ENCODE peak calls at places on chromosome 18, in six cellular contexts. D is spleen, B is Peyer's patch, T is K562, E is gastrocnemius medialis, X is HepG2. L is an unnamed sample.

GRCh38 chr18:23609390-23610008 is 23.2 kb upstream of the NPC1 start:
- DNase-seq in D (no peak), B (peak), T (no peak), E (no peak), X (no peak), L (no peak)

GRCh38 chr18:56258178-56258577 is 380.2 kb downstream of the TXNL1 start:
- DNase-seq in D (no peak), B (no peak), T (no peak), E (no peak), X (no peak), L (no peak)

GRCh38 chr18:9333441-9334350 is 877 bp upstream of the TWSG1 start:
- DNase-seq in D (peak), B (peak), T (no peak), E (peak), X (no peak), L (peak)

GRCh38 chr18:69845588-69846506 is 101.8 kb downstream of the CD226 start:
- DNase-seq in D (no peak), B (no peak), T (peak), E (no peak), X (no peak), L (peak)

GRCh38 chr18:23363865-23364570 is 89.1 kb upstream of the RIOK3 start:
- DNase-seq in D (no peak), B (no peak), T (no peak), E (no peak), X (no peak), L (no peak)

GRCh38 chr18:55856191-55856590 is 268.2 kb upstream of the TCF4 start:
- DNase-seq in D (no peak), B (no peak), T (no peak), E (no peak), X (no peak), L (no peak)

GRCh38 chr18:37845498-37845897 is 279.9 kb upstream of the CELF4 start:
- DNase-seq in D (no peak), B (no peak), T (no peak), E (no peak), X (no peak), L (no peak)

GRCh38 chr18:25982961-25983360 is 107.5 kb downstream of the SS18 start:
- DNase-seq in D (no peak), B (no peak), T (no peak), E (no peak), X (no peak), L (no peak)

GRCh38 chr18:23824704-23825103 is 135.5 kb downstream of the LAMA3 start:
- DNase-seq in D (no peak), B (no peak), T (no peak), E (no peak), X (no peak), L (no peak)

GRCh38 chr18:71374294-71374693 is 1085.4 kb downstream of the SOCS6 start:
- DNase-seq in D (no peak), B (no peak), T (no peak), E (no peak), X (no peak), L (no peak)

DNA sequence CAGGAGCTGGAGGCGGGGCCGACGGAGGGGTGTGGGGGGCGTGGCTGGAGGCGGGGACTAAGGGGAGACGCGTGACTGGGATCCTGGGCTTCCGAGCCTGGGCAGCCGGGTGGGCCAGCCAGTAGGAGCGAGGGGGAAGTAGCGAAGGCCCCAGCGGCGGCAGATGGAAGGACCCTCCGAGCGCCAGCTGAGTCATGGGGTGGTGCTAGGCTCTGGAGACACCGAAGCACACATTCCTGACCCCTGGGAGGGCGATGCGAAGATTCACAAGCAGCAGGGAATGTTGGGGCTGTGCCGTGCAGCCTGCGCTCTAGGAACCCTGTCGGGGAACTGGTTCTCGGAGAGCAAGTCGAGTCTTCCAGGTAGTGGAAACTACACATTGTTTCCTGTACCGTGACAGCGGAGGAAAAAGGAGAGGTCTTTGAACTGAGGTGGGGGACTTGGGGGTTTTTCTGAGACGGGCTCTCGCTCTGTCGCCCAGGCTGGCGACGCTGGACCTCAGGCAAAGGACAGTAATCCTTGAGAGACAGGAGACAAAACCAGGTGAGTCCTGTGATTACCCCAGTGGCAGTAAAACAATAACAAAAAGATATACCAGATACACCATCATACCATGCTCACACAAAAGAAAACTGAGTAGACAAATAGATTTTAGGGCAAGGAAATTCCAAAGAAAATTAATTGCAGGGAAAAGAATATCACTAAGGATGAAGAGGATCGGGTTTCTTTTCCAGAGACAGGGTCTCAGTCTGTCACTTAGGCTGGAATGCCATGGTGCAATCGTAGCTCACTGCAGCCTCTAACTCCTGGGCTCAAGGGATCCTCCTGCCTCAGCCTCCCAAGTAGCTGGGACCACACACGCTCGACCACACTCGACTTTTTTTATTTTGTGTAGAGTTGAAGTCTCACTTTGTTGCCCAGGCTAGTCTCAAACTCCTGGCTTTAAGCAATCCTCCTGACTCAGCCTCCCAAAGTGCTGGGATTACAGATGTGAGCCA is 828 bp upstream of the AFG3L2 start:
- DNase-seq in D (no peak), B (peak), T (no peak), E (no peak), X (no peak), L (no peak)
- TF ChIP-seq POLR2A in D (no peak), B (peak), T (peak), E (no peak), X (peak), L (no peak)

GRCh38 chr18:79988079-79988924 is at the start of gene TXNL4A:
- DNase-seq in D (peak), B (peak), T (peak), E (peak), X (peak), L (peak)
- TF ChIP-seq POLR2A in D (peak), B (peak), T (peak), E (peak), X (peak), L (peak)

DNA sequence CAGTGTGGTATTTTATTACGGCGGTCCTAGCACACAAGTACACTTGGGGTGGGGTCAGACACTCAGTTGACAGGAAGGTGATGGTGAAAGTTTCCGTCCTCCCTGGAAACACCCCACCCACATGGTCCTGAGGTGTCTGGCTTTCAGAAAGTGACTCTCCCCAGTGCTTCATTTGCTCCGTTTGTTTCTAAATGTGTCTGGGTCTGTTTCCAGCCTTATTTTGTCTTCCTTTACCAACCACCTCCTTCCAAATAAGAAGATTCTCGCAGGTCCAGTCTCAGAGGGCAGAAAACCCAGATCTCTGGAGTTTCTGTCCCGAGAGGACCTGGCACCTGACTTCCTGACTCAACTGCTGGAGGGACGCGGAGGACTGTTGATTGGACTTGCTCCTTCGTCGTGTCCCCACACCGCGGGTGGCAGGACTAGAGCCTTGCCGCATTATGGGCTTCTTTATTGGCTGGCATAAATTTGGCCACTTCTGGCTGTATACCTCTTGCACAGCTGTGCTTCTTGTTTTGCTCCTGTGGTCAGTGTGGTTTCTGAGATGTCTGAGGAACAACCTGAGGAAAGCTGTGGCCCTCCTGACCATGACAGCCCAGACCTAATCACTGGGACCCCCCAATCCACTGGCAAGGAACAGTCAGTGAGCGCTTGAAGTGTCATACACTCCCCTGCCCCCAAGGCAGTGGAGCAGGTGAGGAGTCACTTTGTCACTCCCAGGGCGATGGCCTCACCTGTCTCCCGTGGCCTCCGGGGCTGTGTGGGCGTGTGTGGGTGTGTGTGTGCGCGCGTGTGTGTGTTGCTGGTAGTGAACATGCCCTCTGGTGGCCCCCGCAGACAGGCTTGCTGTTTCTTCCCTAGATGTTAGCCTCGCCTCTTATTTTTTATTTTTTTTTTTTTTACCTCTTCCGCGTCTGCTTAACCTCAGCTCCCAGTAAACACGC is 45.6 kb downstream of the MEX3C start:
- DNase-seq in D (peak), B (peak), T (no peak), E (no peak), X (no peak), L (peak)
- TF ChIP-seq POLR2A in D (no peak), B (no peak), T (no peak), E (no peak), X (no peak), L (no peak)

GRCh38 chr18:48007955-48008701 is 77.7 kb upstream of the SMAD2 start:
- DNase-seq in D (peak), B (peak), T (peak), E (peak), X (peak), L (peak)
- TF ChIP-seq POLR2A in D (no peak), B (no peak), T (no peak), E (no peak), X (no peak), L (no peak)

DNA sequence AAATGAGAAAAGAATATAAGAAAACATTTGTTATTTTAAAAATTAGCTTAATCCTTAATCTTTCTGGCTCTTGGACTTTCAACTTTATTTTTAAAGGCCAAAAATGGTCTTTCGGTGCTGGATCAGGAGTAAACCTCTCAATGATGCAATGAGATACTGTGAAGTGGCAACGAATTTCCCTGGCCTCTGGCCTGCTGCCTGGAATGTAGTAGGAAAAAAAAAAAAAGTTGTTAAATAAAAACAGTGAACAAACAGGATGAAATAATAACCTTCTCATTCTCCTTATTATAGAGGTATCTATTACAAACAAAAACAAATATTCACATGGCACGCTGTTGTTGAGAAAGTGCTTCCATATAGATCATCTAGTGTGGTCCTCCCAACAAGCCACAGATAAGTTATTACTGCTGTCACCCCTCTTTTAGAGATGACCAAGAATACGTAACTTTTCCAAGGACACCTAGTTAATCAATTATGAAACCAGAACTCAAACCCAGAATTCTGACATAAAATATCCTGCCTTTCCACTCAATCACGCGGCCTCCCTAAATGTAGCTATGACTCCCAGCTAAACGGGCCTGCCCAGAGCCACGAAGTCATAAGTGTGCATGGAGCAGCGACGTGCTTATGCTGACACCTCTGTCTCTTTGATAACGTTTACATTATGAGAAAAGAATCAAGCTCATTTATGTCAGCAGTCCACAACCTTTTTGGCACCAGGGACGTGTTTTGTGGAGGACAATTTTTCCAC is 170.9 kb downstream of the BCL2 start:
- DNase-seq in D (no peak), B (no peak), T (no peak), E (peak), X (no peak), L (no peak)
- TF ChIP-seq POLR2A in D (no peak), B (no peak), T (no peak), E (no peak), X (no peak), L (no peak)

DNA sequence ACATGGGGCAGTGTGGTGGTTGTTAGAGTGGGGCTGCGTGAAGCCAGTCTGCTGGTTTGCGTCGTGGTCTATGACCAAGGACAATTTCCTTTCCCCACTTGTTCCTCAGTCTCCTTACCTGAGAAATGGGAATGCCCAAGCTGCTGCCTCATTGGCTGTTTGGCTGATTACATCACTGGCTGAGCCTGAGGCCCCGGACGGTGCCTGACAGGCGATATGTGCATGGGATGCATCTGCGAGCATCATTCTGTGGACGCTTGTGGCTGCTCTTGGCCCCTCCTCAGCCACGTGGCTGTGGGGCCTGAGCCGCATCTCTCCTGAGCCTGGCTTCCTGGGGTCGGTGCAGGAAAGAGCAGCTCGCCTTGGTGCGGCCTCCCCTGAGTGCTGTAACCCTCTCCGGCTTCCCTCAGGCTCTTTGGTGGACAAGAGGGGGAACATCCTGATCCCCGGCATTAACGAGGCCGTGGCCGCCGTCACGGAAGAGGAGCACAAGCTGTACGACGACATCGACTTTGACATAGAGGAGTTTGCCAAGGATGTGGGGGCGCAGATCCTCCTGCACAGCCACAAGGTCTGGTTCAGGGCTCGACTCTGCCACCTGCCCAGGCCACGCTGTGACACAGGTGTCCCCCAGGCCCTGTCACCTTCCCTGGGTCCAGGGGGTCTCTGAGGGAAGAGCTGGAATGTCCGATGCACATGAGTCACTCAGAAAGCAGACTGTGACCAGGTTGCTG is 17.2 kb downstream of the CNDP2 start:
- DNase-seq in D (peak), B (peak), T (no peak), E (no peak), X (no peak), L (no peak)
- TF ChIP-seq POLR2A in D (no peak), B (no peak), T (no peak), E (no peak), X (no peak), L (no peak)

GRCh38 chr18:74289946-74290478 is 1.8 kb downstream of the CYB5A start:
- DNase-seq in D (no peak), B (no peak), T (no peak), E (no peak), X (no peak), L (no peak)

GRCh38 chr18:74290831-74291770 is 662 bp downstream of the CYB5A start:
- DNase-seq in D (peak), B (peak), T (no peak), E (no peak), X (peak), L (peak)

GRCh38 chr18:74289137-74289536 is 2.6 kb downstream of the CYB5A start:
- DNase-seq in D (no peak), B (no peak), T (no peak), E (no peak), X (no peak), L (no peak)

GRCh38 chr18:74288041-74288440 is 3.7 kb downstream of the CYB5A start:
- DNase-seq in D (no peak), B (no peak), T (no peak), E (no peak), X (no peak), L (no peak)

DNA sequence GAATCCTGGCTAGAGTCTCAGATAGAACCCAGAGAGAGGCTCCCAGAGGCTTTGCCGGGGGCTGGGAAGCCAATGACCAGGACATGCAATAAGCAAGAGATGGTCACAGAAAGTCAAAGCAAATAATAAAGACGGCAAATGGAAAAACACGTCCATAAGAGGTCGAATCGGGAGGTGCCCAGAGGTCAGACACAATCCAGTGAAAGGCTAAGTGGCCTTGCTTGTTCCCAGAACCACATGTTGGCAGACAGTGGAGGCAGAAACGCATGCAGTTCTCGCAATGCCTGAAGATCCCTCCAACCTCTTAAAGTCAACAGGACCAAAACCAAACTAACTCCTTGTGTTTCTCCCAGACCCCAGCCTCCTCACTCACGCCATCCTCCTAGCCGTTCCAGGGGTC is 3.0 kb downstream of the CYB5A start:
- DNase-seq in D (no peak), B (no peak), T (no peak), E (no peak), X (peak), L (no peak)
- TF ChIP-seq POLR2A in D (no peak), B (no peak), T (no peak), E (no peak), X (no peak), L (no peak)

L was measured in transverse colon.